ENCODE peak calls at places on chromosome 4, in six cellular contexts. L is ovary, E is hepatocyte, W is Peyer's patch, Q is kidney, P is right lobe of liver. Z is an unnamed sample. For H3K9me3, the result is how much of the 10 kb centered on the place peaks cover.

GRCh38 chr4:128135391-128135790 is 74.3 kb downstream of the LARP1B start:
- DNase-seq in L (no peak), E (no peak), W (no peak), Q (no peak), P (no peak), Z (no peak)

GRCh38 chr4:144712775-144713174 is 66.8 kb downstream of the HHIP start:
- DNase-seq in L (no peak), E (no peak), W (no peak), Q (no peak), P (no peak), Z (no peak)

GRCh38 chr4:76748649-76749048 is 149.3 kb downstream of the SOWAHB start:
- DNase-seq in L (no peak), E (peak), W (no peak), Q (no peak), P (peak), Z (no peak)

GRCh38 chr4:98092833-98093439 is 50.3 kb downstream of the STPG2 start:
- DNase-seq in L (no peak), E (peak), W (no peak), Q (no peak), P (no peak), Z (no peak)

GRCh38 chr4:154738426-154738825 is 5.4 kb upstream of the LRAT start:
- DNase-seq in L (no peak), E (no peak), W (no peak), Q (no peak), P (no peak), Z (no peak)

GRCh38 chr4:38164346-38164745 is 204.1 kb downstream of the PTTG2 start:
- DNase-seq in L (no peak), E (no peak), W (no peak), Q (no peak), P (no peak), Z (no peak)

GRCh38 chr4:106659386-106659785 is 290.8 kb upstream of the GIMD1 start:
- DNase-seq in L (no peak), E (no peak), W (no peak), Q (no peak), P (no peak), Z (no peak)

GRCh38 chr4:184778325-184778724 is 44.4 kb upstream of the CENPU start:
- DNase-seq in L (no peak), E (no peak), W (no peak), Q (no peak), P (no peak), Z (no peak)

GRCh38 chr4:150581611-150582010 is 340 bp upstream of the MAB21L2 start:
- DNase-seq in L (no peak), E (peak), W (no peak), Q (no peak), P (peak), Z (no peak)

GRCh38 chr4:23730998-23731397 is 158.8 kb downstream of the PPARGC1A start:
- DNase-seq in L (no peak), E (no peak), W (no peak), Q (no peak), P (no peak), Z (no peak)

GRCh38 chr4:77021614-77022089 is 54.1 kb downstream of the CCNI start:
- DNase-seq in L (peak), E (no peak), W (no peak), Q (no peak), P (no peak), Z (no peak)

GRCh38 chr4:66331761-66332160 is 661.5 kb upstream of the EPHA5 start:
- DNase-seq in L (no peak), E (no peak), W (no peak), Q (no peak), P (no peak), Z (no peak)

GRCh38 chr4:5893013-5893580 is at the start of gene CRMP1:
- DNase-seq in L (no peak), E (peak), W (no peak), Q (no peak), P (no peak), Z (no peak)

GRCh38 chr4:110869114-110869513 is 246.2 kb upstream of the PITX2 start:
- DNase-seq in L (no peak), E (no peak), W (no peak), Q (no peak), P (no peak), Z (no peak)

GRCh38 chr4:71074452-71075299 is 81.2 kb downstream of the DCK start:
- DNase-seq in L (no peak), E (no peak), W (no peak), Q (no peak), P (no peak), Z (no peak)

GRCh38 chr4:17142232-17142711 is 243.8 kb upstream of the LDB2 start:
- DNase-seq in L (no peak), E (no peak), W (no peak), Q (no peak), P (no peak), Z (no peak)

GRCh38 chr4:30832652-30833051 is 112.5 kb downstream of the PCDH7 start:
- DNase-seq in L (no peak), E (no peak), W (no peak), Q (no peak), P (no peak), Z (no peak)

GRCh38 chr4:108744307-108744706 is 18.5 kb downstream of the ETNPPL start:
- DNase-seq in L (no peak), E (no peak), W (no peak), Q (no peak), P (peak), Z (no peak)

GRCh38 chr4:67327245-67327860 is 217.9 kb downstream of the CENPC start:
- DNase-seq in L (peak), E (peak), W (peak), Q (no peak), P (no peak), Z (peak)

GRCh38 chr4:74262522-74262921 is 45.7 kb upstream of the EPGN start:
- DNase-seq in L (no peak), E (no peak), W (no peak), Q (no peak), P (no peak), Z (no peak)

GRCh38 chr4:78870056-78870455 is 69.2 kb downstream of the PAQR3 start:
- DNase-seq in L (no peak), E (no peak), W (no peak), Q (no peak), P (no peak), Z (no peak)

GRCh38 chr4:83362492-83363329 is 28.1 kb upstream of the HPSE start:
- DNase-seq in L (no peak), E (peak), W (no peak), Q (no peak), P (no peak), Z (no peak)

GRCh38 chr4:74504212-74504611 is 59.3 kb downstream of the AREG start:
- DNase-seq in L (no peak), E (no peak), W (no peak), Q (no peak), P (no peak), Z (no peak)

GRCh38 chr4:148126825-148127224 is 315.4 kb downstream of the NR3C2 start:
- DNase-seq in L (no peak), E (no peak), W (no peak), Q (no peak), P (no peak), Z (no peak)

GRCh38 chr4:112083587-112084347 is 61.5 kb upstream of the FAM241A start:
- DNase-seq in L (no peak), E (no peak), W (no peak), Q (no peak), P (no peak), Z (no peak)

GRCh38 chr4:2930135-2930805 is 32.9 kb downstream of the NOP14 start:
- DNase-seq in L (no peak), E (peak), W (no peak), Q (peak), P (peak), Z (no peak)

GRCh38 chr4:5511791-5512190 is 196.6 kb downstream of the EVC2 start:
- DNase-seq in L (no peak), E (no peak), W (no peak), Q (no peak), P (no peak), Z (no peak)

GRCh38 chr4:110132822-110133719 is 65.3 kb downstream of the ELOVL6 start:
- DNase-seq in L (no peak), E (peak), W (no peak), Q (no peak), P (no peak), Z (no peak)

GRCh38 chr4:112245383-112245782 is 13.8 kb downstream of the AP1AR start:
- DNase-seq in L (no peak), E (no peak), W (no peak), Q (no peak), P (no peak), Z (no peak)

GRCh38 chr4:112361181-112361791 is 64.1 kb downstream of the ALPK1 start:
- DNase-seq in L (no peak), E (no peak), W (no peak), Q (no peak), P (no peak), Z (no peak)

GRCh38 chr4:58776627-58777026 is 1666.4 kb upstream of the IGFBP7 start:
- DNase-seq in L (no peak), E (peak), W (no peak), Q (no peak), P (no peak), Z (no peak)

GRCh38 chr4:160316036-160316435 is 1213.2 kb downstream of the RAPGEF2 start:
- DNase-seq in L (no peak), E (no peak), W (no peak), Q (no peak), P (no peak), Z (no peak)
- H3K9me3 ChIP-seq in L (under half), E (under half), W (under half), Q (under half), P (under half), Z (under half)

DNA sequence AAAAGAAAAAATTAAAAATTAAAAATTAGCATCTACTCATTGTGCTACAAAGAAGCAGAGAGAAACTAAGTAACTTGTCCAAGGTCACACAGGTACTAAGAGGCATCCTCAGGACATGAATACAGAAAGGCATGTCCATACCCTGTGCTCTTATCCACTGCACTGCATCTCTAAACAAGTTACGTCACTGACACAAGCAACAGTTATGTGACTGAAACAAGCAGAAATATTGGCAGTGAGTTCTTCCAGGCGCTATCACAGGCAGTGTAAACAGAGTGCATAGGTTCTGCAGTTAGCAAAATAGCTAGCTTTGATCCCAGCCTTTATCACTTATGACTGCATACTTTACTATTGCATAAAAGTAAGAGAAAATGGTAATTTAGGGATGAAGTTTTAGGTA is 7.9 kb downstream of the VEGFC start:
- DNase-seq in L (no peak), E (peak), W (no peak), Q (no peak), P (no peak), Z (no peak)
- H3K27ac ChIP-seq in L (no peak), E (no peak), W (no peak), Q (no peak), P (no peak), Z (no peak)

GRCh38 chr4:18798123-18798522 is 776.6 kb upstream of the LCORL start:
- DNase-seq in L (no peak), E (no peak), W (no peak), Q (no peak), P (no peak), Z (no peak)
- H3K9me3 ChIP-seq in L (under half), E (under half), W (under half), Q (under half), P (under half), Z (under half)

GRCh38 chr4:139559692-139560091 is 3.7 kb upstream of the SETD7 start:
- DNase-seq in L (no peak), E (no peak), W (no peak), Q (no peak), P (no peak), Z (no peak)

GRCh38 chr4:139559095-139559490 is 3.1 kb upstream of the SETD7 start:
- DNase-seq in L (no peak), E (no peak), W (no peak), Q (no peak), P (peak), Z (no peak)

GRCh38 chr4:139557506-139558110 is 1.6 kb upstream of the SETD7 start:
- DNase-seq in L (no peak), E (no peak), W (no peak), Q (no peak), P (no peak), Z (no peak)

GRCh38 chr4:139556735-139557505 is 901 bp upstream of the SETD7 start:
- DNase-seq in L (peak), E (peak), W (peak), Q (peak), P (peak), Z (peak)

GRCh38 chr4:139558235-139559094 is 2.4 kb upstream of the SETD7 start:
- DNase-seq in L (no peak), E (no peak), W (no peak), Q (no peak), P (no peak), Z (no peak)
- H3K27ac ChIP-seq in L (no peak), E (peak), W (no peak), Q (no peak), P (no peak), Z (no peak)

GRCh38 chr4:116020141-116020722 is 906.8 kb upstream of the NDST4 start:
- DNase-seq in L (no peak), E (no peak), W (no peak), Q (no peak), P (no peak), Z (no peak)
- H3K9me3 ChIP-seq in L (under half), E (under half), W (under half), Q (under half), P (under half), Z (under half)

GRCh38 chr4:15376594-15376993 is 51.2 kb upstream of the C1QTNF7 start:
- DNase-seq in L (no peak), E (no peak), W (no peak), Q (no peak), P (no peak), Z (no peak)
- H3K27ac ChIP-seq in L (no peak), E (no peak), W (no peak), Q (no peak), P (no peak), Z (no peak)

GRCh38 chr4:12286351-12286750 is 857.7 kb upstream of the HS3ST1 start:
- DNase-seq in L (no peak), E (no peak), W (no peak), Q (no peak), P (no peak), Z (no peak)
- H3K9me3 ChIP-seq in L (under half), E (under half), W (under half), Q (under half), P (under half), Z (under half)

DNA sequence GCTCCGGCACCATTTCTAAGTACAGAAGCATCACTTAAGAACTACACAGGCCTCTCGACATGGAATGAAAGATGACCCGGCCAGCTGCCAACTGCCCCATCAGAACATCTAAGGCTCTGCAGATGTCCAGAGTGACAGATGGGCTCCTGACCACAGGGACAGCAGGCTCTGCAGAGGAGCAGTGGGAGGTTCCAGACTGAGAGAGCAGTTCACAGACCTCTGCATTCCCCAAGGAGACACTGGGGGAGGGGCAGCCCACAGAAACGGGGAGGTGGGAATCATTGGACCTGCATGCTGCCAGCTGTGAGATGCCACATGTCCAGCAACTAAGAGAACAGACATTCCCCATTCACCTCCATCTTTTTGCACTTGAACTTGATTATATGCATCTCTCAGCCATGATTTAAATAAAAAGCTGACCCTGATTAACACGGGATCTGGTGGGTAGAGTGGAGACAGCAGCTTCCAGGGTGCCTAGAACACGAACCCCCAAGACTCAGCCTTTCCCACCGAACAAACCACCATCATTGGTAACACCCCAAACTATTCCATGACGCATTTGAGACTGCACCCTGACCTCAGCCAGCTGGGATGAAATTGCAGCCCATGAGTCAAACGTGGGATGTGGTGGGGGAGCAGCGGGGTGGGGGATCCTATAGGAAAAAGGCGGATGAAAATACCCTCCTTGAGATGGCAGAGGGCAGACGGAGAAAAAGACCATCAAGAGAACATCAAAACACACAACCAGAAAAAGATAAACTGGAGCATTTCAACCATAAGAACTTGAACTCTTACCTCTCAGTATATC is 47.2 kb downstream of the AFAP1 start:
- DNase-seq in L (no peak), E (no peak), W (no peak), Q (peak), P (no peak), Z (no peak)
- H3K27ac ChIP-seq in L (no peak), E (no peak), W (no peak), Q (no peak), P (no peak), Z (no peak)

DNA sequence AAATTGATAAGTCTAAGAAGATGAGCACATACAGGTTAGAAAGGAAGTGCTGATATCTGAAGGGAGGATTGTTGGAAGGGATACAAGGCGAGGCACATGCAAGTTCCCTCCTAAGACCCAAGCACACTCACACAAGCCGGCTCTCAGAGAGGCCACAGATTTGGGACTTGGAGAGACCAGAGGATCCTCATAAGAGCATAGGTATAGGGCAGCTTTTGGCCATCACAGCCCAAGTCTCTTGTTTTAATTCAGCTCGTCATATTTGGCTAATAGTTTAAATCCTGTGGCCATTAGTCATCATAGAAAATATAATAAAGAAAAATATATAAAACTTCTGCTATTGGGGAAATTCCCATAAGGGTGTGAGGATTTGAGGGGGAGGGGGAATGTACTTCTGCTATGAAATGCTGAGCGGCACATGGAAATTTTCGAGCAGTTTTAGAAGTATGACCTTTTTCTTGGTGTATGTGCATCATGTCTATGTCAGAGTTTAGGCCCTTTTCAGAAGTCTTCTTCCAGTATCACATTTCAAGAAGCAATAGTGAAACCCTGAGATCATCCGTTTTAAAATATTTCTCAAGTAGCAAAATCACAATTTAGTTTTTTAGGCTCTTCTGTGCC is 97.7 kb downstream of the NFKB1 start:
- DNase-seq in L (no peak), E (no peak), W (no peak), Q (no peak), P (no peak), Z (no peak)
- H3K9me3 ChIP-seq in L (under half), E (under half), W (under half), Q (under half), P (under half), Z (under half)